ENCODE peak calls at places on chromosomes 12 and 14, in seven cellular contexts. A is A673, C is upper lobe of left lung, W is heart right ventricle, G is GM23338, Z is GM12878, Y is hepatocyte. R is an unnamed sample. For H3K27me3, the result is how much of the 10 kb centered on the place peaks cover.

GRCh38 chr12:57401165-57401564 is 29.7 kb downstream of the R3HDM2 start:
- DNase-seq in C (no peak), G (no peak), A (no peak), Z (no peak), W (peak), Y (no peak), R (no peak)

GRCh38 chr12:98073610-98074009 is 441.8 kb upstream of the TMPO start:
- DNase-seq in A (no peak), C (no peak), Y (peak), Z (no peak), G (no peak), W (no peak), R (no peak)

GRCh38 chr14:61730756-61731373 is 31.4 kb upstream of the SNAPC1 start:
- DNase-seq in G (no peak), C (no peak), Y (no peak), Z (no peak), A (no peak), W (no peak), R (no peak)

GRCh38 chr12:130592641-130593040 is 123.5 kb downstream of the RIMBP2 start:
- DNase-seq in W (no peak), G (no peak), C (no peak), A (no peak), Z (no peak), Y (no peak), R (no peak)

GRCh38 chr14:99064262-99064954 is 207.6 kb downstream of the BCL11B start:
- DNase-seq in Z (no peak), A (no peak), G (no peak), Y (peak), W (no peak), C (no peak), R (peak)

GRCh38 chr12:639988-640387 is 23.3 kb downstream of the NINJ2 start:
- DNase-seq in G (no peak), Z (no peak), C (no peak), Y (no peak), A (no peak), W (no peak), R (no peak)

GRCh38 chr14:102344485-102344884 is 18.2 kb downstream of the CINP start:
- DNase-seq in W (no peak), Z (no peak), A (no peak), Y (no peak), G (no peak), C (no peak), R (no peak)

GRCh38 chr14:96676161-96676560 is 121.0 kb upstream of the VRK1 start:
- DNase-seq in W (no peak), A (no peak), Z (no peak), G (no peak), Y (no peak), C (no peak), R (no peak)

GRCh38 chr12:83954939-83955601 is 957.5 kb downstream of the SLC6A15 start:
- DNase-seq in C (no peak), A (no peak), Z (no peak), W (no peak), G (peak), Y (peak), R (no peak)

GRCh38 chr12:101948365-101948764 is 71.0 kb downstream of the DRAM1 start:
- DNase-seq in C (no peak), G (no peak), Z (no peak), A (no peak), Y (no peak), W (no peak), R (no peak)

GRCh38 chr12:69623970-69624369 is 13.3 kb upstream of the LRRC10 start:
- DNase-seq in A (no peak), C (peak), W (peak), Z (no peak), G (no peak), Y (no peak), R (peak)

GRCh38 chr14:65187421-65188049 is 85.2 kb upstream of the MAX start:
- DNase-seq in W (no peak), A (no peak), Y (no peak), C (no peak), G (peak), Z (no peak), R (no peak)

GRCh38 chr12:92593734-92594402 is 108.9 kb upstream of the PLEKHG7 start:
- DNase-seq in Y (peak), W (peak), Z (peak), A (peak), C (peak), G (no peak), R (peak)

GRCh38 chr14:88868558-88869159 is 44.2 kb downstream of the TTC8 start:
- DNase-seq in Z (no peak), C (no peak), W (no peak), A (peak), Y (peak), G (peak), R (peak)

GRCh38 chr12:96399081-96399918 is 939 bp downstream of the CDK17 start:
- DNase-seq in Y (peak), W (peak), C (peak), G (peak), Z (peak), A (peak), R (peak)

GRCh38 chr12:14964401-14964800 is 3.0 kb upstream of the ARHGDIB start:
- DNase-seq in G (no peak), C (no peak), W (no peak), Y (no peak), A (no peak), Z (no peak), R (no peak)

GRCh38 chr12:46559311-46559710 is 186.7 kb upstream of the SLC38A2 start:
- DNase-seq in G (no peak), Y (no peak), Z (no peak), W (no peak), A (no peak), C (no peak), R (no peak)

GRCh38 chr12:120468846-120469449 is 600 bp downstream of the SRSF9 start:
- DNase-seq in C (peak), A (peak), Z (no peak), Y (peak), W (peak), G (no peak), R (no peak)

GRCh38 chr12:47237751-47238211 is 158.0 kb upstream of the AMIGO2 start:
- DNase-seq in A (no peak), Z (no peak), Y (no peak), W (no peak), G (no peak), C (no peak), R (no peak)

GRCh38 chr14:43308411-43308810 is 1198.7 kb downstream of the FSCB start:
- DNase-seq in C (no peak), G (no peak), Z (no peak), W (no peak), A (no peak), Y (no peak), R (no peak)

GRCh38 chr12:111687255-111687654 is 1.4 kb downstream of the ACAD10 start:
- DNase-seq in A (no peak), Z (peak), Y (peak), W (no peak), G (peak), C (no peak), R (peak)

GRCh38 chr12:109625131-109625559 is 51.6 kb downstream of the MVK start:
- DNase-seq in A (no peak), Z (no peak), W (peak), G (no peak), Y (peak), C (no peak), R (no peak)

GRCh38 chr12:46209165-46209564 is 59.7 kb downstream of the SLC38A1 start:
- DNase-seq in Z (no peak), G (no peak), C (no peak), Y (no peak), W (no peak), A (peak), R (no peak)

GRCh38 chr12:81208193-81208946 is 130.5 kb downstream of the ACSS3 start:
- DNase-seq in Y (peak), W (no peak), A (peak), C (no peak), G (no peak), Z (no peak), R (peak)

GRCh38 chr12:67910360-67911292 is 78.6 kb upstream of the IFNG-AS1 start:
- DNase-seq in G (no peak), W (peak), Z (no peak), Y (no peak), A (peak), C (no peak), R (no peak)

GRCh38 chr14:73143003-73143402 is 6.7 kb downstream of the PSEN1 start:
- DNase-seq in Z (no peak), Y (no peak), C (no peak), G (no peak), A (no peak), W (no peak), R (no peak)
- H3K27ac ChIP-seq in Z (peak), Y (peak), C (no peak), G (peak), A (peak), W (no peak), R (peak)

GRCh38 chr12:122827258-122827657 is 8.0 kb upstream of the HIP1R start:
- DNase-seq in C (no peak), Y (no peak), G (no peak), Z (no peak), A (no peak), W (no peak), R (peak)
- H3K27me3 ChIP-seq in C (under half), Y (under half), G (under half), Z (under half), A (under half), W (under half), R (under half)

DNA sequence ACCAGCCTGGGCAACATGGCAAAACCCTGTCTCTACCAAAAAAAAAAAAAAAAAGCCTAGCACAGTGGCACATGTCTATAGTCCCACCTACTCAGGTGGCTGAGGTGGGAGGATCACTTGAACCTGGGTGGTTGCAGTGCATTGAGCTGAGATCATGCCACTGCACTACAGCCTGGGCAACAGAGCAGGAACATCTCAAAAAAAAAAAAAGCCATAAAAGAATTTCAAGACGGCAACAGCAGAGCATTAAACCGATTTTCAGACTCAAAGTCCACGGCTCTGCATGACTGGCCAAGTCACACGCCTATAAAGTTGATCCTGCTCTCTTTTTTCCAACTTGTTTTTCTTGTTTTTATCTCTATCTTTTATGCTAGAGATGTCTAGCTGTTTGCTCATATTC is 45.3 kb downstream of the FBXO34 start:
- DNase-seq in G (no peak), Z (no peak), W (no peak), Y (peak), A (no peak), C (no peak), R (peak)
- H3K27ac ChIP-seq in G (no peak), Z (no peak), W (no peak), Y (peak), A (no peak), C (no peak), R (peak)

GRCh38 chr12:9211687-9212086 is 3.5 kb upstream of the PZP start:
- DNase-seq in C (no peak), Z (no peak), A (no peak), Y (no peak), G (no peak), W (no peak), R (no peak)
- H3K27me3 ChIP-seq in C (under half), Z (under half), A (under half), Y (under half), G (under half), W (under half), R (under half)

GRCh38 chr14:77865455-77865854 is 65.5 kb downstream of the ADCK1 start:
- DNase-seq in G (no peak), A (no peak), Y (no peak), C (no peak), Z (no peak), W (no peak), R (no peak)
- H3K27ac ChIP-seq in G (no peak), A (no peak), Y (no peak), C (no peak), Z (no peak), W (no peak), R (no peak)

GRCh38 chr14:21537088-21537424 is 10.9 kb upstream of the SALL2 start:
- DNase-seq in A (peak), Z (no peak), Y (no peak), C (no peak), G (no peak), W (no peak), R (no peak)

GRCh38 chr14:21541413-21542074 is 15.4 kb upstream of the SALL2 start:
- DNase-seq in Y (no peak), A (no peak), G (peak), Z (no peak), C (no peak), W (no peak), R (no peak)

GRCh38 chr14:21535545-21536394 is 9.6 kb upstream of the SALL2 start:
- DNase-seq in A (peak), G (no peak), C (no peak), Y (no peak), W (no peak), Z (no peak), R (no peak)

GRCh38 chr14:21536395-21537087 is 10.4 kb upstream of the SALL2 start:
- DNase-seq in A (peak), Y (no peak), C (no peak), G (peak), Z (no peak), W (no peak), R (no peak)

DNA sequence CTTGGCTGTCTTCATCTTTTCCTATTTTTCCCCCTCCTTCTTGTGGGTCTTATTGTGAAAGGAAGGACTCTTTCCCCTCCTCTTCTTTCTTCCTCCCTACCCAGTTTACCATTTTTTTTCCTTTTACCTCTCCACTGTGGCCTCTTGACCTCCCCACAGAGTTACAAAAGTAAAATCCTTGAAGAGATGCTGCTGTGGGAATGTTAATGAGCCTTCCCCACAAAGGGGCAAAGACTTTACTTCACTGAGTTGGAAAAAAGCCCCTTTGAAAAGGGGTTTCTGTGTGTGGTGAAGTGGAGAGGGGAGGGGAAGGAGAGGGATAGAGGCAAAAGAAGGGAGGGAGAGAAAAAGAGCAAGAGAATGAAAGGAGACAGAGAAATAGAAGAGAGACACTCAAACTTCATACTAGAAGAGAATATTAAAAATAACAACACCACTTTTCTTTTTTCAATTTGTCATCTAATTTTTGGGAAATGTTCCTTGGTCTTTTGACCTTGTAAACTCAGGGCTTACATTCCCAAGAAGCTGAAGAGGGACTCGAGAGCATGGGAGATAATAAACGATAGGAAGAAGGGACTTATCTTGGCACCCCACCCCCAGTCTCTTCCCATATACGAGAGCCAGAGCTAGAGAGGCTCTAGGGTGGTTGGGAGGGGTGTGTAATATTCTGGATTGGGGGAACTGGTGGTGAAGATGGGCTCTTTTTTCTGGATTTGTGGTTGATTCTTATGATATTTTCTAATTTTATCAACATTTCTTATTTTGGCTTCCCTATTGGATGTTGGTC is 13.2 kb upstream of the SALL2 start:
- DNase-seq in W (no peak), G (peak), A (no peak), Z (no peak), C (no peak), Y (no peak), R (no peak)
- H3K27me3 ChIP-seq in W (half or more), G (under half), A (under half), Z (under half), C (under half), Y (under half), R (under half)

DNA sequence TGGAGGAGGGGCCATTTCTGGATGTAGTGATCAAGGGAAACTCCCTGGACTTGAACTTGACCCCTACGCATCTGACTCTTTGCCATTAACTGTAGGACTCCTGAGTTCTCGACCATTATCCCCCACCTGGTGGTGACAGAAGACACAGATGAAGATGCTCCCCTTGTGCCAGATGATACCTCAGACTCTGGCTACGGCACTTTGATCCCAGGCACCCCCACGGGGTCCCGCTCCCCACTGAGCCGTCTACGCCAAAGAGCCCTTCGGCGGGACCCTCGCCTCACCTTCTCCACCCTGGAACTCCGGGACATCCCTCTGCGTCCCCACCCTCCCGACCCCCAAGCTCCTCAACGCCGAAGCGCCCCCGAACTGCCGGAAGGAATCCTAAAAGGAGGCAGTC is 14.7 kb downstream of the TNFRSF1A start:
- DNase-seq in C (no peak), G (no peak), A (no peak), Z (no peak), W (no peak), Y (no peak), R (no peak)
- H3K27ac ChIP-seq in C (peak), G (no peak), A (no peak), Z (no peak), W (peak), Y (no peak), R (peak)

DNA sequence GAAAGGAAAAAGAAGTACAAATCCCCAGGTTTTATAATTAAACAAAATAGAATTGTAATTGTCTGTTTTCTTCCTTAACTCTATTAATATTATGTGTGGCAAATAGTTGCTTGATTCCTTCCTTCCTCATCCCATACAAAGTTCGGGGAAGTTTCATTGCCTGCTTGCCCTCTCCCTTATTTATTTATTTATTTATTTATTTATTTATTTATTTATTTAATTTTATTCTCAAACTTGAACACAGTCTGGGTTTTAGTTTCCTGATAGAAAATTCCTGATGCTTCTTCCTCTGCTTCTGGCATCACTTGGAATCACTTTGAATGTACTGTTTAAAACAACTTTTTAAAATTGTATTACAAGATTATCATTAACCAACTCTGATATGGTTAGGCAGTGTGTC is 145.8 kb upstream of the SOX5 start:
- DNase-seq in Y (no peak), G (no peak), Z (no peak), C (no peak), W (no peak), A (no peak), R (no peak)
- H3K27me3 ChIP-seq in Y (under half), G (under half), Z (under half), C (under half), W (under half), A (under half), R (under half)

DNA sequence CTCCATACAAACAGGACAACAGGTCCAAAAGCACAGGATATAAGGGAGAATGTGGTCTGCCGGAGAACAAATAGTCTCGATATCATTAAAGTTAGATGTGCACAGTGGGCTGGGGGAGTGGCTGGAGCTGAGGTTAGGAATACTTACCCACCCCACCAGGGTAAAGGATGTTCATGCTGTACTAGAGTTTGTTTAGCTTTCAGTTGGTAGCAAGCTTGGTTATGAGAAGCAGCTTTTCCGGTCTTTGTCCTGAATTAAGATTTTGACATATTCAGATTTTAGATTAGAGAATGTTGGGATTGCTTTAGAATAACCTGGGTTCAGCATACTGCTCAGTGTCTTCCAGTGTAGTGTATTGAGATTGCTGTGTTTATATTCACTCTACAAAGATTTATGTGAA is 16.7 kb downstream of the RASSF8 start:
- DNase-seq in A (no peak), Z (no peak), Y (no peak), G (no peak), W (no peak), C (no peak), R (no peak)
- H3K27ac ChIP-seq in A (no peak), Z (no peak), Y (no peak), G (no peak), W (no peak), C (no peak), R (no peak)

GRCh38 chr14:94677239-94677612 is 65.0 kb downstream of the SERPINA3 start:
- DNase-seq in Z (no peak), C (peak), G (no peak), A (no peak), Y (no peak), W (no peak), R (no peak)
- H3K27me3 ChIP-seq in Z (under half), C (under half), G (under half), A (under half), Y (under half), W (under half), R (under half)